ENCODE peak calls at places on chromosomes 16 and 17, in seven cellular contexts. F is CD4-positive, alpha-beta memory T cell; D is fibroblast of lung; P is SJCRH30; N is CD8-positive, alpha-beta T cell; H is OCI-LY7; X is HCT116. Y is an unnamed sample.
A peak's percentile ranks its signal among the peaks of the same experiment; 100 is the strongest.

GRCh38 chr17:68006797-68007196 is 10.5 kb upstream of the C17orf58 start:
- DNase-seq in F (no peak), D (peak; percentile 5), P (no peak), N (no peak), H (no peak), X (no peak), Y (no peak)

GRCh38 chr16:20271893-20272292 is 55.4 kb downstream of the GP2 start:
- DNase-seq in F (peak; percentile 0), D (no peak), P (peak; percentile 4), N (no peak), H (no peak), X (no peak), Y (no peak)

GRCh38 chr16:83356266-83356665 is 451.5 kb upstream of the HSBP1 start:
- DNase-seq in F (no peak), D (peak; percentile 71), P (peak; percentile 6), N (no peak), H (peak; percentile 72), X (peak; percentile 29), Y (no peak)

GRCh38 chr16:48158296-48158695 is 2.5 kb upstream of the ABCC12 start:
- DNase-seq in F (no peak), D (peak; percentile 91), P (no peak), N (no peak), H (no peak), X (peak; percentile 55), Y (no peak)

GRCh38 chr17:44400226-44400847 is 10.9 kb upstream of the ITGA2B start:
- DNase-seq in F (no peak), D (peak; percentile 14), P (no peak), N (no peak), H (peak; percentile 23), X (peak; percentile 12), Y (no peak)

GRCh38 chr17:41633498-41634197 is 9.3 kb upstream of the KRT17 start:
- DNase-seq in F (no peak), D (no peak), P (peak; percentile 63), N (no peak), H (peak; percentile 7), X (no peak), Y (no peak)

GRCh38 chr17:44543213-44543904 is 13.9 kb upstream of the FZD2 start:
- DNase-seq in F (no peak), D (peak; percentile 96), P (peak; percentile 78), N (no peak), H (no peak), X (no peak), Y (no peak)

GRCh38 chr16:17544304-17544703 is 73.5 kb upstream of the XYLT1 start:
- DNase-seq in F (no peak), D (no peak), P (no peak), N (no peak), H (no peak), X (no peak), Y (no peak)

GRCh38 chr17:82339634-82340580 is 6.3 kb upstream of the SECTM1 start:
- DNase-seq in F (no peak), D (no peak), P (no peak), N (no peak), H (no peak), X (no peak), Y (no peak)

GRCh38 chr16:67562918-67563707 is 787 bp downstream of the CTCF start:
- DNase-seq in F (peak; percentile 60), D (peak; percentile 57), P (peak; percentile 53), N (peak; percentile 71), H (peak; percentile 87), X (peak; percentile 24), Y (peak; percentile 82)

GRCh38 chr16:56203052-56203451 is 11.8 kb downstream of the GNAO1 start:
- DNase-seq in F (peak; percentile 55), D (peak; percentile 1), P (peak; percentile 29), N (peak; percentile 46), H (peak; percentile 32), X (peak; percentile 16), Y (peak; percentile 77)

GRCh38 chr17:42459256-42459982 is 741 bp downstream of the ATP6V0A1 start:
- DNase-seq in F (no peak), D (peak; percentile 70), P (peak; percentile 17), N (no peak), H (peak; percentile 59), X (no peak), Y (peak; percentile 51)

GRCh38 chr16:51544850-51545467 is 393.9 kb upstream of the SALL1 start:
- DNase-seq in F (no peak), D (no peak), P (no peak), N (no peak), H (no peak), X (no peak), Y (no peak)

GRCh38 chr17:69254187-69254586 is 25.6 kb upstream of the ABCA10 start:
- DNase-seq in F (no peak), D (no peak), P (no peak), N (no peak), H (no peak), X (no peak), Y (no peak)
- H3K4me3 ChIP-seq in F (no peak overlapping the region), D (no peak overlapping the region), P (no peak overlapping the region), N (no peak overlapping the region), H (no peak overlapping the region), X (no peak overlapping the region), Y (no peak overlapping the region)

DNA sequence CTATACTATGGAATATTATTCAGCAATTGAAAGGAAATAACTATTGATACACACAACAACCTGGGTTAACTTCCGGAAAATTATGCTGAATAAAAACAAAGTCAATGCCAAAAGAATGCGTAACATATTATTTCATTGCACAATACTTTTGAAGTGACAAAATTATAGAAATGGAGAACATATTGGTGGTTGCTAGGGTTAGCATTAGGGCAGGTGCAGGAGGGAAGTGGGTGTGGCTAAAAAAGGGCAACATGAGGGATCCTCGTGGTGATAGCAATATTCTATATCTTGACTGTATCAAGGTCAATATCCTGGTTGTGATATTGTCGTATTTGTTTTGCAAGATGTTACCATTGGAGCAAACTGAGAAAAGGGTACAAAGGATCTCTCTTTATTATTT is 34.8 kb downstream of the PIK3R5 start:
- DNase-seq in F (no peak), D (no peak), P (no peak), N (no peak), H (no peak), X (no peak), Y (no peak)
- H3K9me3 ChIP-seq in F (peaks cover 17% of the 10 kb centered on the region), D (no peaks in the 10 kb centered on the region), P (no peaks in the 10 kb centered on the region), N (peaks cover 11% of the 10 kb centered on the region), H (peaks cover 12% of the 10 kb centered on the region), X (peaks cover 11% of the 10 kb centered on the region), Y (no peaks in the 10 kb centered on the region)

GRCh38 chr17:59634632-59635561 is 15.2 kb downstream of the CLTC start:
- DNase-seq in F (no peak), D (no peak), P (no peak), N (no peak), H (no peak), X (no peak), Y (no peak)
- H3K4me3 ChIP-seq in F (no peak overlapping the region), D (no peak overlapping the region), P (no peak overlapping the region), N (no peak overlapping the region), H (no peak overlapping the region), X (no peak overlapping the region), Y (no peak overlapping the region)

GRCh38 chr16:88288303-88288702 is 94.5 kb upstream of the ZNF469 start:
- DNase-seq in F (no peak), D (no peak), P (no peak), N (no peak), H (no peak), X (no peak), Y (no peak)
- H3K9me3 ChIP-seq in F (peaks cover 5% of the 10 kb centered on the region), D (no peaks in the 10 kb centered on the region), P (peaks cover 4% of the 10 kb centered on the region), N (no peaks in the 10 kb centered on the region), H (peaks cover 20% of the 10 kb centered on the region), X (peaks cover 5% of the 10 kb centered on the region), Y (peaks cover 12% of the 10 kb centered on the region)

DNA sequence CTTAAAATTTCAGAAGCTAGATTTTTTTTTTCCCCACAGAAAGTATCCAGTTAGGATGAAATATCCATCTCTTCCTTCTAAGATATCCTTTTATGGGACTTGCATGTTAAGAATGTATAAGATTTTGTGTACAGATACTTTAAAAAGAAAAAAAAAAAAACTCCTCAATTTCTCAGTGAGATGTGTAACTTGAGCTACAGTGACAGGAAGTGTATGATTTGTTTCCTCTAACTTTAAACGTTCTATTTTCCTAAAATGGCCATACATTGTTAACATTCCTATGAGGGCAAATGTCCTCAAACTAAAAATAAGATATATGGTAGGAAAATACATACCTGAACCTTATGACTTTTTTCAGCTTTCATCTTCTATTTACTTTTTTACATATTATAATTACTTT is 8.9 kb downstream of the FBXO47 start:
- DNase-seq in F (no peak), D (peak; percentile 47), P (no peak), N (no peak), H (no peak), X (no peak), Y (no peak)
- H3K4me3 ChIP-seq in F (no peak overlapping the region), D (no peak overlapping the region), P (no peak overlapping the region), N (no peak overlapping the region), H (no peak overlapping the region), X (no peak overlapping the region), Y (no peak overlapping the region)

GRCh38 chr17:53006006-53006405 is 816.7 kb upstream of the KIF2B start:
- DNase-seq in F (no peak), D (no peak), P (no peak), N (no peak), H (no peak), X (no peak), Y (no peak)
- H3K9me3 ChIP-seq in F (no peaks in the 10 kb centered on the region), D (no peaks in the 10 kb centered on the region), P (no peaks in the 10 kb centered on the region), N (no peaks in the 10 kb centered on the region), H (no peaks in the 10 kb centered on the region), X (peaks cover 35% of the 10 kb centered on the region), Y (no peaks in the 10 kb centered on the region)